ENCODE peak calls at places on chromosomes 16 and 17, in seven cellular contexts. I is K562, E is H1, L is HCT116, D is GM12878, W is SK-N-SH, M is HepG2. K is an unnamed sample.
A peak's percentile ranks its signal among the peaks of the same experiment; 100 is the strongest.

GRCh38 chr16:65661451-65661850 is 539.6 kb upstream of the CDH11 start:
- DNase-seq in L (no peak), M (no peak), E (no peak), D (no peak), W (no peak), I (no peak), K (no peak)

GRCh38 chr17:4566785-4567184 is 6.4 kb upstream of the GGT6 start:
- DNase-seq in W (peak; percentile 81), D (no peak), M (peak; percentile 69), E (peak; percentile 85), L (peak; percentile 66), I (peak; percentile 65), K (peak; percentile 49)

GRCh38 chr17:49482144-49482817 is 12.8 kb upstream of the NGFR start:
- DNase-seq in M (no peak), E (no peak), D (no peak), I (peak; percentile 51), W (no peak), L (no peak), K (no peak)

GRCh38 chr17:77096570-77097214 is 44.1 kb upstream of the SEC14L1 start:
- DNase-seq in I (no peak), W (peak; percentile 50), L (peak; percentile 28), M (peak; percentile 41), D (no peak), E (no peak), K (peak; percentile 78)

GRCh38 chr17:32488604-32489180 is 1.9 kb downstream of the CDK5R1 start:
- DNase-seq in L (no peak), W (no peak), D (no peak), M (no peak), I (no peak), E (no peak), K (no peak)

GRCh38 chr16:79651363-79651762 is 50.8 kb upstream of the MAF start:
- DNase-seq in D (no peak), L (no peak), M (no peak), W (no peak), E (no peak), I (no peak), K (no peak)

GRCh38 chr17:28950752-28951427 is 428 bp downstream of the PHF12 start:
- DNase-seq in M (no peak), E (no peak), I (no peak), L (no peak), D (no peak), W (no peak), K (no peak)

GRCh38 chr17:73430165-73430680 is 118.4 kb upstream of the CDC42EP4 start:
- DNase-seq in M (no peak), E (no peak), W (no peak), I (no peak), D (no peak), L (no peak), K (no peak)

GRCh38 chr17:35795007-35795870 is at the start of gene MMP28:
- DNase-seq in W (peak; percentile 86), M (no peak), D (no peak), L (no peak), I (peak; percentile 61), E (peak; percentile 81), K (peak; percentile 34)

GRCh38 chr17:47318197-47318918 is 5.4 kb upstream of the EFCAB13 start:
- DNase-seq in D (no peak), L (no peak), W (no peak), E (no peak), M (peak; percentile 31), I (no peak), K (no peak)

GRCh38 chr17:16462070-16462864 is 29.7 kb downstream of the LRRC75A start:
- DNase-seq in W (no peak), M (no peak), I (no peak), L (no peak), E (no peak), D (no peak), K (no peak)

GRCh38 chr16:79008036-79008868 is 592.3 kb downstream of the MAF start:
- DNase-seq in E (no peak), M (no peak), I (peak; percentile 28), W (no peak), D (no peak), L (no peak), K (no peak)

GRCh38 chr16:84356591-84357116 is 11.7 kb upstream of the ATP2C2 start:
- DNase-seq in D (no peak), E (no peak), M (peak; percentile 68), W (no peak), I (no peak), L (no peak), K (no peak)

DNA sequence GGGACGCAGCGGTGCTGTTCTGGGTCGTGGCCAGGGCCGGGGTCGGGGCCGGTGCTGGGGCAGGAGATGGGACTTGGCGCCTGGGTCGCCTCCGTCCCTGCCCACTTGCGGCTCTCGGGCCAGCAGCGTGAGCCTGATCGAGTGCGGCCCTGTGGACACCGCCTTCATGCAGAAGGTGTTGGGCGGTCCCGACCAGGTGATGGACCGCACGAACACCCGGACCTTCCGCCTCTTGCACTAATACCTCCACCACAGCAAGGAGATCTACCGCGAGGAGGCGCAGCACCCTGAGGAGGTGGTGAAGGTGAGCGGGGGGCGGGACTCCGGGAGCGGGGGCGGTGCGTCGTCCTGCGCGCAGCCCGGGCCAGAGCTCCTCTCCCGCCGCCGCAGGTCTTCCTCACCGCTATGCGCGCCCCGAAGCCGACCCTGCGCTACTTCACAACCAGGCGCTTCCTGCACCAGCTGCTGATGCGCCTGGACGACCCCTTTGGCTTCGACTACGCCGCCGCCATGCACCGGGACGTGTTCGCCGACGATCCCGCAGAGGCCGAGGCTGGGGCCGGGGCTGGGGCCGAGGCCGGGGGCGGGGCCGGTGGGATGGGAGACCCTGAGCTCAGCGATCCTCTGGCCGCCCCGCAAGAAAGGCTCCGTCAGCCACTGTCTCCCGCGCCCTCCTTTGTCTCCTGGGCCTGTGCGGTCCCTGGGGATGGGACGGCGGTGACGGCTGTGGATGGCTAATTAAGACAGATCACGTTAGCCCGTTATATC is 4.5 kb upstream of the HSD17B1 start:
- DNase-seq in I (no peak), L (no peak), E (peak; percentile 97), M (no peak), D (no peak), W (peak; percentile 22), K (peak; percentile 52)
- TF ChIP-seq CTCF in I (no peak), L (peak; percentile 39), E (peak; percentile 75), M (peak; percentile 33), D (peak; percentile 69), W (no peak), K (peak; percentile 58)

GRCh38 chr17:45228985-45229517 is 7.4 kb downstream of the FMNL1 start:
- DNase-seq in I (peak; percentile 90), W (no peak), E (no peak), L (no peak), D (peak; percentile 68), M (peak; percentile 56), K (no peak)
- TF ChIP-seq MAX in I (no peak), W (no peak), E (no peak), L (no peak), D (peak; percentile 32), M (no peak), K (no peak)

GRCh38 chr17:43559161-43559816 is 13.1 kb upstream of the ETV4 start:
- DNase-seq in L (no peak), D (no peak), E (no peak), I (no peak), M (peak; percentile 79), W (no peak), K (no peak)

GRCh38 chr17:43563262-43564079 is 17.3 kb upstream of the ETV4 start:
- DNase-seq in L (no peak), D (no peak), W (no peak), I (no peak), E (no peak), M (no peak), K (no peak)

GRCh38 chr17:43564080-43564594 is 18.0 kb upstream of the ETV4 start:
- DNase-seq in M (no peak), E (no peak), D (no peak), W (no peak), L (no peak), I (no peak), K (no peak)

GRCh38 chr17:43560461-43561427 is 14.6 kb upstream of the ETV4 start:
- DNase-seq in W (no peak), M (no peak), I (no peak), E (no peak), L (no peak), D (no peak), K (no peak)

DNA sequence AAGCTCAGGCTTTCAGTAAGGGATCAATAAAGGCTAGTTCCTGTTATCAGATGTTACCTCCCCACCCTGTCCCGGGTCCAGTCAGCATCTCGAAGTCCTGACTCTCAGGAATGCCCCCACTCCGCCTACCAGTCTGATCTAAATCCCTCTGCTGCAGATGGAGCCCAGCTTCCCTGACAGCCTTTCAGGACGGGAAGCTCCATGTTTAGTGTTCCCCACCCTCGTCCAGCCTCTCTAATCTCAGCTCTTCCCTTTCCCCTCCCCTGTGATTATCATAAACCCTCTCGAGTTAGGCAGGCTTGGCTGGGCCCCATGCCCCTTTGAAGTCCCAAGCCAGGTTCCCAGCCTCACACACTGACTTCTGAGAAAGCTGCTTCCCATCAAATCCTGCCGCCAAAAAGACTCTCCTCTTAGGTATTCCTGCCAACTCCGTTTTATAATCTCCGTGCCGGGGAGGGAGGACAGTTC is 16.6 kb upstream of the ETV4 start:
- DNase-seq in D (no peak), M (peak; percentile 56), W (no peak), E (no peak), L (no peak), I (no peak), K (no peak)
- H2AFZ ChIP-seq in D (no peak overlapping the region), M (no peak overlapping the region), W (no peak overlapping the region), E (peak overlapping the region; percentile 2), L (no peak overlapping the region), I (no peak overlapping the region), K (peak overlapping the region; percentile 19)

DNA sequence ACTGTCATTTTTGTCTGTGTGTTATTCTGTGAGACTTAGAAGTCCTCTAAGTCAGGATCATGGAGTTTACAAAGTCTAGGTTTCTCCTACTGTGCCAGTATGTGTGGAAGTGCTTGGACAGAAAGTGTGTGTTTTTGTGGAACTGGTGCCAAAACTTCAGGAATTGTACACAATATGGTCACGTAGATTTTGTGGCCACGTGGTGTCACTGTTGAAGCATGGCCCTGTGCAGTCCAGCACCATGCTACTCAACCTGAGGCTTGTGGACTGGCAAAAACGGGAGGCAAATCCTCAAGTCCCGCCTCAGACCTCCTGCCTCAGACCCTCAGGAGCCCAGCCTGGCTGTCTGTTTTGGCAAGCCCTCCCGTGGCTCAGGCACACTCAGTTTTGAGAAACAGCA is 16.7 kb upstream of the ALKBH5 start:
- DNase-seq in E (no peak), I (no peak), D (no peak), L (no peak), M (no peak), W (no peak), K (no peak)
- TF ChIP-seq CTCF in E (no peak), I (peak; percentile 52), D (no peak), L (no peak), M (peak; percentile 63), W (no peak), K (no peak)

GRCh38 chr17:83121921-83122820 is 42.8 kb downstream of the METRNL start:
- DNase-seq in I (no peak), D (no peak), L (no peak), M (no peak), E (no peak), W (no peak), K (no peak)
- TF ChIP-seq MAX in I (no peak), D (no peak), L (no peak), M (no peak), E (no peak), W (no peak), K (no peak)

DNA sequence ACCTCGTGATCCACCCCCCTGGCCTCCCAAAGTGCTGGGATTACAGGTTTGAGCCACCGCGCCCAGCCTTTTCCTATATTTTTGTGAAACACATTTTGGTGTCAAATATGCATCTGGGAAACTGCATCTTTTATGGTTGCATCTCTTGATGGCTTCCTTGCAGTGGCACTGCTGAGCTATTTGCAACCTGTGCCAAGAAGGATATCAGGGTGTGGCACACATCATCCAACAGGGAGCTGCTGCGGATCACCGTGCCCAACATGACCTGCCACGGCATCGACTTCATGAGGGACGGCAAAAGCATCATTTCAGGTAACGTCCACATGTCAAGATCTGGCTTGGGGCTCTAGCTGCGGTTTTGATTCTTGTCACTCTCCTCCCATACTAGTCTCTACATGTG is 16.8 kb upstream of the USP43 start:
- DNase-seq in W (no peak), I (no peak), M (no peak), E (no peak), D (no peak), L (peak; percentile 8), K (no peak)
- H2AFZ ChIP-seq in W (no peak overlapping the region), I (no peak overlapping the region), M (no peak overlapping the region), E (no peak overlapping the region), D (no peak overlapping the region), L (no peak overlapping the region), K (no peak overlapping the region)

K was measured in endothelial cell of umbilical vein.